ENCODE peak calls at places on chromosomes 7 and 10, in six cellular contexts. E is cardiac fibroblast; L is CD8-positive, alpha-beta T cell; C is stimulated activated naive CD4-positive, alpha-beta T cell; A is CD8-positive, alpha-beta memory T cell; N is AG09319. F is an unnamed sample.

GRCh38 chr10:46096426-46096825 is 50.4 kb upstream of the MSMB start:
- DNase-seq in N (no peak), C (no peak), A (no peak), L (no peak), E (peak), F (no peak)

GRCh38 chr10:45376364-45376801 is 2.4 kb downstream of the ALOX5 start:
- DNase-seq in N (no peak), A (no peak), E (no peak), C (no peak), L (no peak), F (no peak)

GRCh38 chr10:129517680-129518057 is 50.6 kb downstream of the MGMT start:
- DNase-seq in A (no peak), C (no peak), N (no peak), E (no peak), L (no peak), F (no peak)

GRCh38 chr10:89281606-89282395 is 20.0 kb upstream of the IFIT2 start:
- DNase-seq in N (no peak), E (no peak), L (no peak), A (no peak), C (no peak), F (no peak)

GRCh38 chr7:156376317-156376716 is 264.3 kb upstream of the RNF32 start:
- DNase-seq in N (no peak), C (no peak), A (no peak), E (no peak), L (no peak), F (no peak)

GRCh38 chr10:99787782-99788181 is 5.3 kb downstream of the ABCC2 start:
- DNase-seq in E (no peak), L (no peak), C (no peak), N (no peak), A (no peak), F (no peak)

GRCh38 chr10:114393482-114393881 is 10.8 kb downstream of the AFAP1L2 start:
- DNase-seq in A (no peak), C (no peak), L (no peak), N (no peak), E (peak), F (no peak)

GRCh38 chr7:157389951-157390730 is 53.3 kb downstream of the DNAJB6 start:
- DNase-seq in L (no peak), E (peak), C (no peak), A (no peak), N (no peak), F (no peak)

GRCh38 chr7:25117226-25118047 is 7.6 kb downstream of the CYCS start:
- DNase-seq in L (no peak), C (no peak), A (no peak), E (no peak), N (no peak), F (no peak)

GRCh38 chr10:132011027-132011426 is 29.3 kb upstream of the BNIP3 start:
- DNase-seq in L (no peak), N (no peak), E (no peak), A (no peak), C (no peak), F (no peak)

GRCh38 chr7:112290065-112290464 is 83.6 kb downstream of the ZNF277 start:
- DNase-seq in L (no peak), A (no peak), E (peak), C (no peak), N (no peak), F (no peak)

GRCh38 chr7:155804431-155804831 is 7.8 kb downstream of the SHH start:
- DNase-seq in A (no peak), N (no peak), E (no peak), C (no peak), L (no peak), F (no peak)

F was measured in T-helper 9 cell.